ENCODE peak calls at places on chromosomes 2 and 18, in ten cellular contexts. S is astrocyte of the spinal cord, J is esophagus squamous epithelium, R is bronchial epithelial cell, A is psoas muscle, X is HL-60, Y is glutamatergic neuron, C is HepG2, F is mammary epithelial cell, V is breast epithelium. K is an unnamed sample.

GRCh38 chr2:48423376-48423775 is 106.6 kb upstream of the STON1 start:
- DNase-seq in S (peak), J (no peak), R (peak), A (no peak), X (no peak), Y (no peak), C (no peak), F (peak), V (no peak), K (no peak)

GRCh38 chr18:59268722-59269562 is 4.3 kb downstream of the RAX start:
- DNase-seq in S (no peak), J (no peak), R (no peak), A (no peak), X (no peak), Y (peak), C (peak), F (no peak), V (no peak), K (no peak)

GRCh38 chr2:106038598-106039375 is 155.3 kb downstream of the UXS1 start:
- DNase-seq in S (no peak), J (no peak), R (peak), A (no peak), X (no peak), Y (no peak), C (no peak), F (peak), V (no peak), K (no peak)

GRCh38 chr18:70420151-70420898 is 131.5 kb downstream of the SOCS6 start:
- DNase-seq in S (peak), J (no peak), R (peak), A (no peak), X (peak), Y (no peak), C (peak), F (no peak), V (no peak), K (peak)

GRCh38 chr2:74425523-74425922 is 4.0 kb downstream of the WDR54 start:
- DNase-seq in S (no peak), J (no peak), R (peak), A (no peak), X (no peak), Y (no peak), C (peak), F (peak), V (no peak), K (no peak)

GRCh38 chr18:21741511-21742322 is 1.1 kb downstream of the MIB1 start:
- DNase-seq in S (peak), J (no peak), R (no peak), A (peak), X (no peak), Y (peak), C (no peak), F (peak), V (no peak), K (peak)

GRCh38 chr2:128347701-128348504 is 29.2 kb upstream of the HS6ST1 start:
- DNase-seq in S (peak), J (no peak), R (no peak), A (peak), X (no peak), Y (no peak), C (no peak), F (no peak), V (peak), K (no peak)

GRCh38 chr2:217878865-217879595 is 123.8 kb downstream of the TNS1 start:
- DNase-seq in S (no peak), J (no peak), R (no peak), A (no peak), X (no peak), Y (no peak), C (no peak), F (no peak), V (no peak), K (no peak)

GRCh38 chr2:39017314-39017713 is 103.5 kb downstream of the SOS1 start:
- DNase-seq in S (no peak), J (no peak), R (no peak), A (no peak), X (no peak), Y (no peak), C (no peak), F (no peak), V (no peak), K (no peak)

GRCh38 chr2:224612581-224612980 is 27.4 kb upstream of the CUL3 start:
- DNase-seq in S (no peak), J (no peak), R (no peak), A (no peak), X (no peak), Y (no peak), C (no peak), F (no peak), V (no peak), K (no peak)

GRCh38 chr2:26438526-26438925 is 36.8 kb downstream of the DRC1 start:
- DNase-seq in S (no peak), J (no peak), R (peak), A (no peak), X (no peak), Y (no peak), C (no peak), F (no peak), V (no peak), K (no peak)

GRCh38 chr2:42959148-42959992 is 167.0 kb upstream of the HAAO start:
- DNase-seq in S (no peak), J (no peak), R (peak), A (peak), X (no peak), Y (no peak), C (peak), F (peak), V (peak), K (no peak)

GRCh38 chr18:36338420-36338933 is 41.0 kb downstream of the FHOD3 start:
- DNase-seq in S (no peak), J (no peak), R (no peak), A (no peak), X (no peak), Y (no peak), C (no peak), F (no peak), V (no peak), K (no peak)

GRCh38 chr2:219493086-219493485 is 5.6 kb upstream of the GMPPA start:
- DNase-seq in S (no peak), J (no peak), R (no peak), A (no peak), X (no peak), Y (no peak), C (no peak), F (no peak), V (no peak), K (no peak)

GRCh38 chr2:238761802-238762373 is 86.0 kb upstream of the TWIST2 start:
- DNase-seq in S (peak), J (no peak), R (no peak), A (no peak), X (no peak), Y (no peak), C (no peak), F (peak), V (no peak), K (no peak)

GRCh38 chr2:127324635-127325034 is 30.7 kb upstream of the ERCC3 start:
- DNase-seq in S (peak), J (no peak), R (peak), A (no peak), X (no peak), Y (no peak), C (peak), F (peak), V (no peak), K (no peak)

GRCh38 chr2:231318954-231319353 is 76.6 kb upstream of the B3GNT7 start:
- DNase-seq in S (no peak), J (no peak), R (no peak), A (no peak), X (no peak), Y (no peak), C (no peak), F (no peak), V (no peak), K (no peak)

GRCh38 chr2:212227755-212228154 is 310.8 kb downstream of the ERBB4 start:
- DNase-seq in S (peak), J (no peak), R (peak), A (no peak), X (no peak), Y (no peak), C (peak), F (peak), V (peak), K (no peak)

GRCh38 chr18:59047992-59048363 is 91.7 kb upstream of the SEC11C start:
- DNase-seq in S (no peak), J (no peak), R (no peak), A (no peak), X (no peak), Y (no peak), C (no peak), F (no peak), V (no peak), K (no peak)

GRCh38 chr18:49227456-49227855 is 233.0 kb downstream of the DYM start:
- DNase-seq in S (no peak), J (no peak), R (peak), A (no peak), X (no peak), Y (no peak), C (no peak), F (peak), V (no peak), K (no peak)

GRCh38 chr2:174859563-174860169 is 95.4 kb upstream of the CHRNA1 start:
- DNase-seq in S (no peak), J (no peak), R (no peak), A (no peak), X (no peak), Y (no peak), C (no peak), F (no peak), V (no peak), K (no peak)

GRCh38 chr2:45283764-45284620 is 274.7 kb upstream of the SIX2 start:
- DNase-seq in S (peak), J (no peak), R (peak), A (no peak), X (no peak), Y (no peak), C (no peak), F (peak), V (no peak), K (no peak)

GRCh38 chr18:8794133-8794986 is 89.0 kb downstream of the MTCL1 start:
- DNase-seq in S (peak), J (no peak), R (peak), A (no peak), X (no peak), Y (no peak), C (peak), F (peak), V (no peak), K (no peak)

GRCh38 chr2:88754585-88755305 is 63.3 kb downstream of the RPIA start:
- DNase-seq in S (no peak), J (no peak), R (no peak), A (no peak), X (no peak), Y (no peak), C (no peak), F (no peak), V (no peak), K (no peak)

GRCh38 chr2:8452296-8452695 is 229.6 kb upstream of the ID2 start:
- DNase-seq in S (no peak), J (no peak), R (no peak), A (no peak), X (no peak), Y (no peak), C (no peak), F (no peak), V (no peak), K (no peak)

GRCh38 chr2:216006164-216006663 is 7.1 kb downstream of the MREG start:
- DNase-seq in S (no peak), J (no peak), R (peak), A (no peak), X (no peak), Y (no peak), C (no peak), F (peak), V (peak), K (no peak)

GRCh38 chr2:135745545-135745944 is 3.9 kb downstream of the UBXN4 start:
- DNase-seq in S (peak), J (no peak), R (peak), A (no peak), X (no peak), Y (no peak), C (no peak), F (peak), V (no peak), K (no peak)

GRCh38 chr2:36696533-36696932 is at the start of gene VIT:
- DNase-seq in S (no peak), J (no peak), R (peak), A (no peak), X (peak), Y (no peak), C (no peak), F (no peak), V (no peak), K (no peak)

GRCh38 chr2:55962910-55963309 is 39.3 kb upstream of the EFEMP1 start:
- DNase-seq in S (no peak), J (no peak), R (no peak), A (no peak), X (no peak), Y (no peak), C (no peak), F (no peak), V (no peak), K (no peak)

GRCh38 chr18:61554117-61554776 is 221.0 kb downstream of the CDH20 start:
- DNase-seq in S (no peak), J (no peak), R (no peak), A (peak), X (no peak), Y (no peak), C (no peak), F (no peak), V (no peak), K (peak)

DNA sequence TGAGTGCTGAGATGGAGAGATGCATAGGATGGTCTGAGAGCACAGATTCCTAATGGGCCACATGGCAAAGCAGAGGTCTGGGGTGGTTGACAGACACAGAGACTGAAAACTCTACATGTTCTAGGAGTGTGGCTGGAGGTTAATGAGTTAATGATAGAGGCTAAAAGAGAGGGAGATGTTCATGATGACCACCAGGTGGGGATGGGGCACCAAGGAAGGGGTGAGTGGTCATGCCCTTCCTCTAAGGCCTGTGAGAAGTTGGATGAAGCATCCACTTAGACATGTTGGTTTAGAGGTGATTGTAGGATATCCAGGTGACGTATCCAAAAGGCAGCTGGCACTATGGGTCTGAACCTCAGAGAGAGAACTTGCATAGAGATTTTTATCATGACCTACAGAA is 102.1 kb downstream of the LRP2 start:
- DNase-seq in S (no peak), J (no peak), R (no peak), A (no peak), X (no peak), Y (no peak), C (no peak), F (no peak), V (no peak), K (no peak)
- TF ChIP-seq CTCF in S (no peak), J (no peak), R (no peak), A (no peak), X (no peak), Y (no peak), C (peak), F (peak), V (no peak), K (no peak)

GRCh38 chr2:211035548-211036185 is 479.3 kb downstream of the CPS1 start:
- DNase-seq in S (peak), J (no peak), R (peak), A (no peak), X (no peak), Y (no peak), C (peak), F (peak), V (no peak), K (no peak)
- TF ChIP-seq CTCF in S (peak), J (peak), R (peak), A (peak), X (peak), Y (peak), C (peak), F (peak), V (no peak), K (no peak)

DNA sequence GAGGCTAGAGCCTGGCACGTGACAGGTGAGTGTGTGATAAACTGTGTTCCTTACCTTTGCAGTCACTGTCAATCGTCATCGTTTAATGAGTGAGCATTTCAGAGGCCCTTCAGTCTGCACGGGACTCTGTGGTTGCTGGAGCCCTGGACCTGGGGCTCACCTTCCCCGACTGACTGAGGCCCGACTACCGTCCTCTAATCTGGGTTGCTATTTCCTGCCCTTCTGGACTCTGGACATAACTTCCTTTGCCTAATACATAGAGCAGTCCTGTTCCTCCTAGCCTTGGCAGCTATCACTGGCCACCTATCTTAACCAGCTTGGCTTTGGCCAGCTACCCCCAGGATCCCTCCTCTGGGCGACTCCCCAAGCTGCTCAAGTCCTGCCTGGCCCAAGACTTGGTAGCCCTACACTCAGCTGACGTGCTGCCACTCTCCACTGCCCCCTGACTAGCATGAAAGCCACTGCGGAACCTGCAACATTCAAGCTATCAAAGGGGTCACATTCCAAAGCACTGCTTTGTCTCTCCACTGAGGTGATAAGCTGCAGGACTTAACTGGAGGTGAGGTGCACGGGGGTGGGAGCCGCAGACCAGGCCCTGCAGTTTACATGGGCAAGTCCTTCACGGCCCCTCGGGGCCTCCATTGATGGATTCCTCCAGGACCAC is 11.1 kb upstream of the RAB17 start:
- DNase-seq in S (no peak), J (no peak), R (no peak), A (no peak), X (no peak), Y (no peak), C (peak), F (no peak), V (no peak), K (no peak)
- TF ChIP-seq CTCF in S (peak), J (no peak), R (no peak), A (no peak), X (no peak), Y (no peak), C (peak), F (no peak), V (no peak), K (no peak)

GRCh38 chr2:78993518-78994148 is 31.9 kb upstream of the REG3G start:
- DNase-seq in S (no peak), J (no peak), R (no peak), A (no peak), X (no peak), Y (no peak), C (no peak), F (no peak), V (no peak), K (no peak)

GRCh38 chr2:78992807-78993517 is 32.5 kb upstream of the REG3G start:
- DNase-seq in S (no peak), J (no peak), R (no peak), A (no peak), X (no peak), Y (peak), C (no peak), F (no peak), V (no peak), K (no peak)

GRCh38 chr2:78994789-78995188 is 30.7 kb upstream of the REG3G start:
- DNase-seq in S (no peak), J (no peak), R (no peak), A (no peak), X (no peak), Y (no peak), C (no peak), F (no peak), V (no peak), K (no peak)

GRCh38 chr2:78992451-78992806 is 33.1 kb upstream of the REG3G start:
- DNase-seq in S (peak), J (no peak), R (no peak), A (no peak), X (no peak), Y (peak), C (peak), F (no peak), V (no peak), K (no peak)
- TF ChIP-seq CTCF in S (peak), J (no peak), R (no peak), A (no peak), X (no peak), Y (peak), C (peak), F (no peak), V (no peak), K (no peak)

DNA sequence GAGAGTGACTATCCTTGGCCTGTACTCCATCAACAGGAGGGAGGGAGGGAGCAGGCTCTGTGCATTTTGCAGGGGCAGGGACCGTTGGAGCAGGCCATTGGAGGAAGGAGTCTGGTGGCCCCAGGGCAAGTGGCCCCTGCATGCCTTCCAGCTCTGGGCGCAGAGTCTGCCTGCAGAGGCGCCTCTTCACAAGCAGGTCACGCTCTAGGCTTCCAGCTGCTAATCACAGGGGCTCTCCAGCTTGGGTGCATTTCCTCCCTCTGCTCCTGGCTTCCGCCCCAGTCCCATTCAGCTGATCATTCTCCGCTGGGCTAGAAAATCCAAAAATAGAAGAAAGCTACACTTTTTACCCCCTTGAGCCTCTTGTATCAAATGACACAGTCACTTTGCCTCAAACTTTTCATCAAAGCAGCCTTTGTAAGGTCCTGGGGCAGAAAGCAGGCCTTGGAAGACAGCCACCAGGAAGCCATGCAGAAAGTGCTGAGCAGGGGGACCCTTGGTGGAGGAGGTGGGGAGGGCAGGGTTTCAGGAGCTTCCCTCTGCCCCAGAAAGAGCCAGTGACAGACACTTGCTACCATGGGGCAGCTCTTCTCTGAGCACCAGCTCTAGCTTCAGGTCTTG is 11.3 kb downstream of the TMEM247 start:
- DNase-seq in S (peak), J (no peak), R (no peak), A (peak), X (no peak), Y (no peak), C (no peak), F (no peak), V (peak), K (no peak)
- TF ChIP-seq CTCF in S (no peak), J (no peak), R (no peak), A (peak), X (no peak), Y (no peak), C (peak), F (no peak), V (no peak), K (no peak)

DNA sequence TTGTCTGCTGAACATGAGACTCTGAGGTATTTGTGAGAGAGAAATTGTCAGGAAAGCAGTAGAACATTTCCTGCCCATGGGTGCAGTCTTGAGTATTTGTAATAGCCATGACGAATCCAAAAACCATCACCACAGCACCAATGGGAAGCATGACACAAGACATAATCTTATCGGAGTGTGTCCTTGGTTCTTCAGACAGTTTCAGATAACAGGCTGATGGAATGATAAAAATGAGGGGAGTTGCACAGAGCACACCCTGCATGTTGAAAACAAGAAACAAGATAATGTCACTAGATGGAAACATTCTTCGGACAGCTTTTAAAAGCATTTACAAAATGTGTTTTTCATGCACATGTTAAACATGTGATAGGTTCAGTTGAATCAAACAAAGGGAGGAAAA is 56.9 kb downstream of the SLC38A11 start:
- DNase-seq in S (peak), J (no peak), R (peak), A (no peak), X (no peak), Y (no peak), C (peak), F (no peak), V (no peak), K (no peak)
- TF ChIP-seq CTCF in S (no peak), J (no peak), R (no peak), A (no peak), X (no peak), Y (no peak), C (no peak), F (no peak), V (no peak), K (no peak)